ENCODE peak calls at places on chromosomes 16 and 17, in six cellular contexts. C is mesothelial cell of epicardium, Q is neural progenitor cell, A is HuH-7.5, E is heart left ventricle, O is GDM1. T is an unnamed sample.

GRCh38 chr16:4982056-4982867 is 24.1 kb downstream of the SEC14L5 start:
- DNase-seq in C (no peak), O (no peak), E (peak; percentile 82), A (no peak), Q (no peak), T (no peak)

GRCh38 chr17:79427621-79428539 is 183.0 kb downstream of the RBFOX3 start:
- DNase-seq in A (no peak), O (no peak), E (no peak), C (no peak), Q (no peak), T (no peak)

GRCh38 chr16:25260416-25260815 is 2.8 kb upstream of the ZKSCAN2 start:
- DNase-seq in A (no peak), O (no peak), Q (no peak), E (no peak), C (no peak), T (no peak)

GRCh38 chr16:75552951-75553350 is 3.1 kb downstream of the TMEM231 start:
- DNase-seq in O (no peak), C (no peak), Q (no peak), A (no peak), E (no peak), T (no peak)

GRCh38 chr16:11386054-11386680 is 40.9 kb downstream of the RMI2 start:
- DNase-seq in A (no peak), Q (no peak), O (no peak), C (no peak), E (no peak), T (no peak)

GRCh38 chr17:56774650-56775049 is 59.1 kb downstream of the C17orf67 start:
- DNase-seq in E (no peak), A (no peak), C (no peak), Q (no peak), O (no peak), T (no peak)

GRCh38 chr16:84048871-84049270 is 6.3 kb upstream of the SLC38A8 start:
- DNase-seq in E (peak; percentile 14), O (no peak), A (no peak), Q (no peak), C (no peak), T (no peak)

GRCh38 chr17:77282524-77283515 is 142.1 kb downstream of the SEC14L1 start:
- DNase-seq in O (no peak), C (no peak), A (peak; percentile 65), Q (peak; percentile 46), E (no peak), T (peak; percentile 74)

GRCh38 chr17:50192116-50192872 is 9.1 kb downstream of the COL1A1 start:
- DNase-seq in A (no peak), Q (no peak), E (no peak), C (no peak), O (no peak), T (no peak)

GRCh38 chr17:80347948-80348351 is 67.0 kb upstream of the ENDOV start:
- DNase-seq in A (no peak), C (no peak), Q (no peak), O (no peak), E (no peak), T (peak; percentile 25)

GRCh38 chr17:80252871-80253270 is 7.8 kb upstream of the RNF213 start:
- DNase-seq in E (no peak), C (no peak), A (peak; percentile 50), O (no peak), Q (peak; percentile 70), T (peak; percentile 74)

GRCh38 chr17:45692661-45693060 is 91.5 kb upstream of the CRHR1 start:
- DNase-seq in C (no peak), E (no peak), Q (no peak), O (no peak), A (no peak), T (no peak)

GRCh38 chr16:72908362-72908838 is 139.5 kb downstream of the ZFHX3 start:
- DNase-seq in E (no peak), A (no peak), Q (no peak), C (no peak), O (no peak), T (peak; percentile 37)

GRCh38 chr17:64180089-64180488 is 50.1 kb upstream of the ERN1 start:
- DNase-seq in C (no peak), Q (no peak), A (no peak), O (no peak), E (no peak), T (no peak)

GRCh38 chr17:65393514-65393913 is 167.9 kb downstream of the AXIN2 start:
- DNase-seq in A (no peak), Q (no peak), E (no peak), O (no peak), C (no peak), T (no peak)

GRCh38 chr17:47955497-47956461 is 1.9 kb downstream of the PRR15L start:
- DNase-seq in Q (no peak), O (no peak), A (no peak), E (no peak), C (no peak), T (peak; percentile 81)

GRCh38 chr16:49085689-49086088 is 195.9 kb downstream of the CBLN1 start:
- DNase-seq in C (no peak), A (no peak), O (no peak), Q (no peak), E (no peak), T (no peak)

GRCh38 chr16:86883583-86884188 is 305.3 kb downstream of the FOXL1 start:
- DNase-seq in A (no peak), C (no peak), Q (peak; percentile 34), E (no peak), O (no peak), T (no peak)

GRCh38 chr17:1485748-1486376 is 6.6 kb downstream of the MYO1C start:
- DNase-seq in E (peak; percentile 84), C (no peak), Q (peak; percentile 41), O (no peak), A (peak; percentile 60), T (peak; percentile 63)

GRCh38 chr17:29378495-29378894 is 11.7 kb upstream of the TAOK1 start:
- DNase-seq in O (no peak), C (no peak), A (no peak), Q (no peak), E (no peak), T (no peak)

GRCh38 chr17:38606646-38607611 is 1.2 kb upstream of the SRCIN1 start:
- DNase-seq in O (no peak), A (no peak), C (no peak), Q (no peak), E (peak; percentile 61), T (no peak)

GRCh38 chr17:149897-150575 is 12.7 kb downstream of the SCGB1C2 start:
- DNase-seq in A (no peak), E (no peak), Q (no peak), O (no peak), C (no peak), T (no peak)

GRCh38 chr17:67056746-67057490 is 12.6 kb downstream of the CACNG1 start:
- DNase-seq in O (no peak), A (no peak), Q (no peak), C (no peak), E (no peak), T (no peak)

GRCh38 chr16:824194-824593 is 23.7 kb upstream of the GNG13 start:
- DNase-seq in Q (no peak), E (no peak), O (no peak), A (no peak), C (no peak), T (no peak)

GRCh38 chr17:57921342-57921741 is 33.9 kb downstream of the CUEDC1 start:
- DNase-seq in O (no peak), C (no peak), Q (no peak), A (no peak), E (no peak), T (peak; percentile 46)

GRCh38 chr16:86508947-86509758 is 1.2 kb upstream of the FOXF1 start:
- DNase-seq in O (no peak), E (peak; percentile 44), A (peak; percentile 77), Q (peak; percentile 80), C (no peak), T (no peak)

GRCh38 chr17:73508931-73509605 is 135.2 kb downstream of the SDK2 start:
- DNase-seq in E (no peak), A (no peak), O (no peak), C (no peak), Q (no peak), T (no peak)

GRCh38 chr17:45425125-45425983 is 7.3 kb downstream of the ARHGAP27 start:
- DNase-seq in E (peak; percentile 71), A (peak; percentile 84), Q (peak; percentile 87), O (no peak), C (peak; percentile 47), T (peak; percentile 79)

GRCh38 chr16:28097500-28097899 is 34.0 kb upstream of the GSG1L start:
- DNase-seq in O (no peak), A (no peak), Q (no peak), E (no peak), C (no peak), T (no peak)

GRCh38 chr17:78735832-78736525 is 46.1 kb downstream of the CYTH1 start:
- DNase-seq in Q (no peak), E (no peak), C (no peak), A (no peak), O (no peak), T (no peak)

GRCh38 chr17:81871387-81872120 is 417 bp upstream of the ARHGDIA start:
- DNase-seq in A (peak; percentile 97), C (peak; percentile 87), Q (peak; percentile 74), O (peak; percentile 88), E (peak; percentile 96), T (peak; percentile 96)

GRCh38 chr16:52912565-52913173 is 140.0 kb downstream of the CHD9NB start:
- DNase-seq in Q (peak; percentile 80), O (no peak), E (peak; percentile 42), A (peak; percentile 20), C (no peak), T (peak; percentile 64)